ENCODE peak calls at places on chromosomes 5 and 9, in four cellular contexts. A, R, Q and K are unnamed samples.

GRCh38 chr5:16552666-16553343 is 64.0 kb downstream of the RETREG1 start:
- DNase-seq in Q (peak), A (no peak), R (peak), K (peak)

GRCh38 chr9:2816476-2817141 is 27.3 kb downstream of the PUM3 start:
- DNase-seq in Q (no peak), R (no peak), A (no peak), K (no peak)

GRCh38 chr5:174097486-174098185 is 52.1 kb downstream of the NSG2 start:
- DNase-seq in A (no peak), Q (no peak), R (no peak), K (no peak)

GRCh38 chr5:84729326-84729725 is 344.6 kb upstream of the EDIL3 start:
- DNase-seq in A (no peak), Q (no peak), R (no peak), K (no peak)

GRCh38 chr9:136711751-136712689 is at the start of gene DIPK1B:
- DNase-seq in Q (peak), R (peak), A (no peak), K (no peak)

GRCh38 chr5:73284196-73284795 is 111.3 kb downstream of the TMEM174 start:
- DNase-seq in Q (no peak), R (no peak), A (no peak), K (no peak)

GRCh38 chr5:83145241-83145640 is 67.9 kb downstream of the XRCC4 start:
- DNase-seq in R (no peak), A (no peak), Q (no peak), K (no peak)

GRCh38 chr9:123544007-123544827 is 188.2 kb downstream of the CRB2 start:
- DNase-seq in Q (peak), A (no peak), R (no peak), K (peak)

GRCh38 chr9:116152390-116152789 is 1.2 kb upstream of the PAPPA start:
- DNase-seq in Q (no peak), A (no peak), R (no peak), K (peak)

GRCh38 chr9:128653941-128654340 is 2.7 kb downstream of the DYNC2I2 start:
- DNase-seq in R (no peak), A (no peak), Q (no peak), K (no peak)

GRCh38 chr9:37503736-37504135 is 18.0 kb downstream of the POLR1E start:
- DNase-seq in R (no peak), A (no peak), Q (no peak), K (no peak)

GRCh38 chr5:154712518-154713437 is 42.4 kb upstream of the LARP1 start:
- DNase-seq in Q (peak), A (no peak), R (peak), K (no peak)

GRCh38 chr5:120366047-120366446 is 98.1 kb upstream of the PRR16 start:
- DNase-seq in R (no peak), A (no peak), Q (no peak), K (no peak)

GRCh38 chr5:16855475-16855874 is 80.6 kb downstream of the MYO10 start:
- DNase-seq in A (no peak), R (no peak), Q (no peak), K (no peak)

GRCh38 chr5:116750626-116751188 is 176.1 kb upstream of the SEMA6A start:
- DNase-seq in Q (no peak), A (no peak), R (no peak), K (no peak)

GRCh38 chr9:71144495-71144894 is 23.1 kb upstream of the TRPM3 start:
- DNase-seq in A (no peak), R (no peak), Q (no peak), K (no peak)

GRCh38 chr9:71147368-71147767 is 25.9 kb upstream of the TRPM3 start:
- DNase-seq in A (no peak), R (no peak), Q (no peak), K (no peak)

GRCh38 chr9:71146511-71146910 is 25.1 kb upstream of the TRPM3 start:
- DNase-seq in Q (no peak), A (no peak), R (no peak), K (no peak)

GRCh38 chr9:71145179-71145578 is 23.8 kb upstream of the TRPM3 start:
- DNase-seq in Q (peak), R (no peak), A (no peak), K (no peak)
- TF ChIP-seq CBFB in Q (no peak), R (no peak), A (no peak), K (no peak)

GRCh38 chr5:151648988-151649387 is 37.7 kb downstream of the SPARC start:
- DNase-seq in A (no peak), R (no peak), Q (no peak), K (no peak)

GRCh38 chr5:151643385-151643784 is 43.3 kb downstream of the SPARC start:
- DNase-seq in Q (no peak), A (no peak), R (no peak), K (no peak)

GRCh38 chr5:151648089-151648488 is 38.6 kb downstream of the SPARC start:
- DNase-seq in A (no peak), R (no peak), Q (no peak), K (no peak)

GRCh38 chr5:151646334-151646733 is 40.4 kb downstream of the SPARC start:
- DNase-seq in R (no peak), A (no peak), Q (no peak), K (no peak)

GRCh38 chr5:151647320-151647861 is 39.3 kb downstream of the SPARC start:
- DNase-seq in R (no peak), Q (no peak), A (no peak), K (no peak)
- TF ChIP-seq CBFB in R (no peak), Q (no peak), A (no peak), K (no peak)

GRCh38 chr9:13993482-13994267 is 320.3 kb downstream of the NFIB start:
- DNase-seq in A (no peak), R (no peak), Q (no peak), K (no peak)
- TF ChIP-seq CBFB in A (no peak), R (no peak), Q (no peak), K (no peak)

DNA sequence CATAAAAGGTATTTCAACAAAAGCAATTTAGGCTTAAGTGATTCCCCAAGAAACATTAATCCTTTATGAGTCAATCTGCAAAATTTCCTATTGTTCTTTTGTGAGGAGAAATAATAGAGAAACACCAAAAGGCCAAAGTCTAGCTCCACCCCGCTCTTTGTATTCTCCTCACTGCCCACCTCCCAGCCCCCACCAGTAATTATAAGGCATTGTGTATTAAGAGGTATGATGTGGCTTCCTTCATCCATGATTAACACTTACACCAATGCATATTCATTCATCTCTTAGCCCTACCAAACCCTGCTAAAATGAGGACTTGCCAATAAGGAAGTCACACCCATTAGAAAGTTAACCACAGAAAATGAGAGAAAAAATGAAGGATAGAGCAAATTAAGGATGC is 105.3 kb upstream of the SPATA31D4 start:
- DNase-seq in A (no peak), R (no peak), Q (no peak), K (no peak)
- TF ChIP-seq CBFB in A (no peak), R (no peak), Q (no peak), K (no peak)

GRCh38 chr5:80408976-80409926 is 1.4 kb downstream of the ZFYVE16 start:
- DNase-seq in R (no peak), Q (no peak), A (no peak), K (no peak)

GRCh38 chr5:80408475-80408875 is 611 bp downstream of the ZFYVE16 start:
- DNase-seq in A (no peak), R (peak), Q (peak), K (peak)

GRCh38 chr5:80411589-80412219 is 3.8 kb downstream of the ZFYVE16 start:
- DNase-seq in R (no peak), Q (peak), A (no peak), K (no peak)

GRCh38 chr5:80417973-80418372 is 10.1 kb downstream of the ZFYVE16 start:
- DNase-seq in Q (no peak), R (no peak), A (no peak), K (no peak)

DNA sequence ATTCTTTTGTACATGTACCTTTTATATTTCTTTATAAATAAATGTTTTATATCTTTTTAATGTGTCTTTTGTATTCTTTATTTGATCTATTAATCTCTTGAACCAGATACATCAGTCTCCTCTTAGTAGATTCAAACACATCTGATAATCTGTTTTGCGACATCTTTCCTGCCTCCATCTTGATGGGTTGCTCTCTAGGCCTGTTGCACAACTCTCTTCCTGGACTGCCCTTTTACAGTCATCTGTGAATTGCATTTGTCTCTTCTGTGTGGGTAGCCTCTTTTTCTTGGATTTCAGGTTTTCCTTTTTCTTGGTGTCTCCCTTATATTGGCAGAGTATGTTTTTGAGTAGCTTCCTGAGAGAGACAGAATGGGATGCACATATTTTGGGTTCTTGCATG is 6.2 kb downstream of the ZFYVE16 start:
- DNase-seq in R (no peak), Q (no peak), A (no peak), K (no peak)
- TF ChIP-seq CBFB in R (no peak), Q (no peak), A (no peak), K (no peak)

DNA sequence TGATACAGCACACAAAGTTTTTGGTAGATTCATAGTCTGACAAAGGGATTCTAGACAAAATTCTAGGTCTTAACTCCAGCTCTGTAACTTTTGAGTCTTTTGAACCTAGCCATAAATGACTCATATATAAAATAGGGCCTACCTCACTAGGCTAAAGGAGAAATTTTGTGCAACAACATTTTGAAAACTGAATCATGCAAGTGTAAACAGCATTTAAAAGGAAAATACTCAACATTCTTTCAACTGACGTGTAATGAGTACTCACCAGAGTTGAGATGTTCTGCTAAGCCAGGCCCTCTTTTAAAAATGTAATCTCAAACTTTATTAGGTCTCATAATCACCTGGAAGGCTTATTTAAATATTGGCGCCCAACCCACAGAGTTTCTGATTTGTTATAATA is 113.2 kb downstream of the STK32A start:
- DNase-seq in Q (no peak), R (no peak), A (no peak), K (no peak)
- TF ChIP-seq CBFB in Q (no peak), R (no peak), A (no peak), K (no peak)

GRCh38 chr5:132410451-132411381 is 41.2 kb downstream of the SLC22A5 start:
- DNase-seq in R (peak), A (no peak), Q (peak), K (peak)
- TF ChIP-seq CBFB in R (no peak), A (no peak), Q (peak), K (no peak)

DNA sequence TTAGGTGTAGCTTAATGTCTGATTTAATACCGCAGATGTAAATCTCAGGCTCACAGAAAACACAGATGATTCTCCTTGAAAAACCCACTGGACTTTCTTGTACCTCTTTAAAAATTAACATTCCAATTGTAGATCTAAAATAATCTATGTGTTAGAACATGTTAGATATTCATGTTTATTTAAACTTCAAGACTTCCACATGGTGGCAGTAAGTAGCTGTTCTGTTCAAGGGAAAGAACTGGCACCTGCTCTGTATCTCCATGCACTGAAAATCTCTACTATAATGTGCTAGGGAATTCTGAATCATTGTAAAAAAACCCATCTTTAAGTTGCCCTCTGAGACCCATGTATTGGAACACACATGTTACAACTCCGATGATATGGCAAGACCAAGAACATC is 366.9 kb downstream of the DMRTA1 start:
- DNase-seq in Q (no peak), A (no peak), R (no peak), K (peak)
- TF ChIP-seq CBFB in Q (no peak), A (no peak), R (no peak), K (no peak)

GRCh38 chr9:113187935-113188595 is 33.0 kb downstream of the FKBP15 start:
- DNase-seq in A (no peak), Q (no peak), R (no peak), K (peak)
- TF ChIP-seq CBFB in A (no peak), Q (no peak), R (no peak), K (no peak)

GRCh38 chr5:68738236-68738635 is 355.6 kb upstream of the SLC30A5 start:
- DNase-seq in R (no peak), A (no peak), Q (no peak), K (no peak)
- TF ChIP-seq CBFB in R (no peak), A (no peak), Q (no peak), K (no peak)